ENCODE peak calls at places on chromosomes 1 and 21, in six cellular contexts. Z, F, U, K, J and O are unnamed samples.

GRCh38 chr1:71717186-71717585 is 565.2 kb downstream of the NEGR1 start:
- DNase-seq in J (no peak), U (no peak), Z (peak), F (no peak), K (no peak), O (no peak)

GRCh38 chr21:46215436-46216131 is 13.0 kb downstream of the LSS start:
- DNase-seq in U (no peak), K (no peak), J (no peak), Z (no peak), F (no peak), O (no peak)

GRCh38 chr1:213714645-213715044 is 273.1 kb upstream of the PROX1 start:
- DNase-seq in F (peak), K (no peak), J (no peak), Z (no peak), U (no peak), O (no peak)

GRCh38 chr21:27805696-27806095 is 838.8 kb upstream of the ADAMTS5 start:
- DNase-seq in Z (no peak), F (no peak), U (no peak), J (no peak), K (no peak), O (no peak)

GRCh38 chr1:206023682-206024081 is at the start of gene CTSE:
- DNase-seq in U (no peak), Z (no peak), J (no peak), F (no peak), K (no peak), O (no peak)

GRCh38 chr1:245575710-245576109 is 420.9 kb downstream of the KIF26B start:
- DNase-seq in F (no peak), U (no peak), K (no peak), J (no peak), Z (no peak), O (no peak)

GRCh38 chr1:6348511-6349191 is 44.9 kb downstream of the ACOT7 start:
- DNase-seq in Z (no peak), F (no peak), J (no peak), U (no peak), K (no peak), O (no peak)

GRCh38 chr1:186188736-186189135 is 186.3 kb downstream of the TPR start:
- DNase-seq in K (no peak), F (no peak), J (no peak), Z (peak), U (no peak), O (no peak)

GRCh38 chr1:62508187-62508758 is 71.4 kb downstream of the USP1 start:
- DNase-seq in J (no peak), U (peak), F (no peak), K (peak), Z (peak), O (peak)

GRCh38 chr1:164648211-164649080 is 89.5 kb downstream of the PBX1 start:
- DNase-seq in Z (no peak), J (no peak), K (no peak), F (no peak), U (no peak), O (no peak)

GRCh38 chr1:230077436-230078221 is 10.6 kb downstream of the GALNT2 start:
- DNase-seq in K (no peak), Z (peak), J (no peak), U (no peak), F (no peak), O (no peak)

GRCh38 chr1:165630629-165631402 is at the start of gene MGST3:
- DNase-seq in Z (peak), K (peak), F (peak), J (peak), U (peak), O (peak)

GRCh38 chr1:228219245-228219961 is 11.6 kb downstream of the OBSCN start:
- DNase-seq in U (no peak), F (no peak), Z (no peak), K (no peak), J (no peak), O (no peak)

GRCh38 chr1:153727463-153728304 is at the start of gene INTS3:
- DNase-seq in F (peak), J (peak), U (peak), K (peak), Z (peak), O (peak)
- TF ChIP-seq CTCF in F (no peak), J (no peak), U (no peak), K (peak), Z (no peak), O (no peak)

DNA sequence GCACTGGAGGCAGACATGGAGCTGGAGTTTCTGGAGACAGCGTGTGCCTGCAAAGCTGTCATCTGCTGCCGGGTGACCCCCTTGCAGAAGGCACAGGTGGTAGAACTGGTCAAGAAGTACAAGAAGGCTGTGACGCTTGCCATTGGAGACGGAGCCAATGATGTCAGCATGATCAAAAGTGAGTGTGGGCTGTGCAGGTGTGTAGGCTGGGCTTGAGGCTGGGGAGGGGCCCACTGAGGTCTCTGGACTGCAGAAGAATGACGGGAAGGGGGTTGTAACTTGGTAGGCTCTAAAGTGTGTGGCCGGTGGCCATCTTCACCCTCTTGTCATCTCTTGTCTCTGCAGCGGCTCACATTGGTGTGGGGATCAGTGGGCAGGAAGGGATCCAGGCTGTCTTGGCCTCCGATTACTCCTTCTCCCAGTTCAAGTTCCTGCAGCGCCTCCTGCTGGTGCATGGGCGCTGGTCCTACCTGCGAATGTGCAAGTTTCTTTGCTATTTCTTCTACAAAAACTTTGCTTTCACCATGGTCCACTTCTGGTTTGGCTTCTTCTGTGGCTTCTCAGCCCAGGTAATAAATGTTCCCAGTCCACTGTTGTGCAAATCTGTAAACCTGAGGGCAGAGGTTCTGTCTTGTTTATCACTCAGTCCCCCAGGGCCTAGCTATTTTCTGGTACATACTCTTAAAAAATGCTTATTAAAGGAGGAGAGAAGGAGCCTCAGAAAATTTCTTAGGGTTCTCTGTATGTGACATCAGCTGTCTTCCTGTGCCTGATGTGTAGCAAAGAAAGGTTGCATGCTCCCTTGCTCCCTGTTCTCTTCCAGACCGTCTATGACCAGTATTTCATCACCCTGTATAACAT is 19.9 kb downstream of the ATP8B2 start:
- DNase-seq in K (no peak), U (peak), J (peak), Z (peak), F (peak), O (no peak)
- TF ChIP-seq CTCF in K (peak), U (peak), J (peak), Z (peak), F (peak), O (peak)

GRCh38 chr1:208841396-208841795 is 597.2 kb upstream of the PLXNA2 start:
- DNase-seq in K (no peak), Z (no peak), F (no peak), U (no peak), J (no peak), O (no peak)

GRCh38 chr1:208835082-208835467 is 590.9 kb upstream of the PLXNA2 start:
- DNase-seq in J (no peak), U (no peak), F (no peak), K (no peak), Z (no peak), O (no peak)

GRCh38 chr1:208835781-208836180 is 591.6 kb upstream of the PLXNA2 start:
- DNase-seq in Z (no peak), K (no peak), J (no peak), U (no peak), F (no peak), O (no peak)

GRCh38 chr1:208834346-208835081 is 590.3 kb upstream of the PLXNA2 start:
- DNase-seq in F (no peak), U (no peak), J (no peak), Z (peak), K (peak), O (no peak)

GRCh38 chr1:208837242-208837641 is 593.1 kb upstream of the PLXNA2 start:
- DNase-seq in F (no peak), K (no peak), U (no peak), Z (no peak), J (no peak), O (no peak)
- TF ChIP-seq CTCF in F (no peak), K (no peak), U (no peak), Z (no peak), J (no peak), O (no peak)

DNA sequence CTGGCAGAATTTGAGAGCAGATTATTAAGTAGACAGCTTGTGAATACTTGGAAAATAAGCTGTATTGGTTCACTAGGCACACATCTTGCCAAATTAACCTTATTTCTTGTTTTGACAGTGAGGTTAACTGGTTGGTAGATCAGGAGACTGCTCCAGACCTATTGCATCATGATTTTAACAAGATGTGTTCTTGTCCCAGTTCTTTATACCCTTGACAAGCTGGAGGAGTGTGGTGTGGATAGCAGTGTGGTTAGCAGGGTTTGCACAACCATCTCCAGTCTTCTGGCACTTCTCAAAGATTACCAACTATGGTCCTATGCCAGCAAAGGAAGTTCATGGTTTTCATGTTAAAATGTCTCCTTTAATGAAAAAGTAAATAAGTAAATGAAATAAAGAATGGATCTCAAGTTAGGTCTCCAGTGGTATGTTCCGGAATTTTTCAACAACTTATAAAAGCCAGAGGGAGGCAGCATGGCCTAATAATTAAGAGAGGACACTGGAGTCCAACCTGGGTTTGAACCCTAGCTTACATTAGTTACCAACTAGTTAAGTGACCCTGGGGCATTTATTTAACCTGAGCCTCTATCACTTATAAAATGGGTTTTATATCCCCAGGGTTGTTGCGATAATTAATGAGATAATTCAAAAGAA is 34.1 kb downstream of the DDX20 start:
- DNase-seq in J (no peak), F (no peak), U (no peak), Z (peak), K (peak), O (peak)
- TF ChIP-seq CTCF in J (peak), F (no peak), U (no peak), Z (no peak), K (no peak), O (no peak)

GRCh38 chr1:156608981-156609380 is 7.7 kb upstream of the GPATCH4 start:
- DNase-seq in K (no peak), F (peak), Z (peak), U (peak), J (no peak), O (no peak)
- TF ChIP-seq CTCF in K (peak), F (peak), Z (peak), U (peak), J (peak), O (peak)

GRCh38 chr1:247115141-247115510 is 11.0 kb upstream of the ZNF669 start:
- DNase-seq in K (no peak), Z (no peak), U (no peak), J (no peak), F (no peak), O (no peak)

GRCh38 chr1:247115545-247115944 is 11.4 kb upstream of the ZNF669 start:
- DNase-seq in J (no peak), Z (no peak), U (no peak), K (no peak), F (no peak), O (no peak)

GRCh38 chr1:247121382-247121781 is 17.2 kb upstream of the ZNF669 start:
- DNase-seq in U (no peak), Z (no peak), F (no peak), K (no peak), J (no peak), O (no peak)

GRCh38 chr1:247119600-247120407 is 15.6 kb upstream of the ZNF669 start:
- DNase-seq in J (no peak), Z (no peak), U (no peak), K (no peak), F (no peak), O (no peak)

DNA sequence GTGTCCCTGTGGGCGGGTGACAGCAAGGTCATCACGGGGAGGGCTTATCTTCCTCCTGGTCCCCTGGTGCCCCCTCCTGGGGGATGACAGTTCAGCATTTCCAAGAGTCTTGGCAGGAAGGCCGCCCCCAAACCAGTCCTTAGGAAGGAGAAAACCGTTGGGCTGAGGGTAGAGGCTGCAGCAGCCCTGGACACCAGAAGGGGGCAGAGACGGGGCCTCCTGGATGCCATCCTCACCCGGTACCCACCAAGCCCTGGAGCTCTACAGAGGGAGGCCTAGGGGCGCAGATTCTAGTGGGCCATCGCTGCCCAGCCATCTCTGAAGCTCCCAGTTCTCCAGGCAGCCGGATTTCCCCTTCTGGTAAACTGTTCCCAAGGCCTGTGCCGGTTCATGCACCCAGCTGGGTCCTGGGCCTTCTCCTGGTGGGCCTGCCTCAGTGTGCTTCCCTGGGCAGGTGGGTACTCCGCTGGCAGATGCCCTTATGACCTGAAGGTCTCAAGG is 14.8 kb upstream of the ZNF669 start:
- DNase-seq in U (peak), F (peak), K (no peak), Z (peak), J (no peak), O (no peak)
- TF ChIP-seq CTCF in U (no peak), F (peak), K (peak), Z (no peak), J (no peak), O (no peak)

DNA sequence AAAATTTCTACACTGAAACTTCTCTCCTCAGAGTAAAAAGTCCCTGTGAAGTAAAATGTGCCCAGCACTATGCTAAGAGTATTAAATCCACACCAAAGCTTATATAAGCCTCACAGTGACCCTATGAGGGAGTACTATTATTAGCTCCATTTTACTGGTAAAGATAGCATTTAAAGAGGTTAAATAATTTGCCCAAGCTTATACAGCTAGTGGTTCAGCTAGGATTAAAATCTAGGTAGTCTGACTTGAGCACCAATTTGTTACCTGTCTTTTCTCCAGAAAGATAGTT is 12.3 kb downstream of the AKIRIN1 start:
- DNase-seq in K (no peak), U (no peak), F (no peak), J (no peak), Z (no peak), O (no peak)
- TF ChIP-seq CTCF in K (no peak), U (no peak), F (no peak), J (no peak), Z (no peak), O (no peak)

DNA sequence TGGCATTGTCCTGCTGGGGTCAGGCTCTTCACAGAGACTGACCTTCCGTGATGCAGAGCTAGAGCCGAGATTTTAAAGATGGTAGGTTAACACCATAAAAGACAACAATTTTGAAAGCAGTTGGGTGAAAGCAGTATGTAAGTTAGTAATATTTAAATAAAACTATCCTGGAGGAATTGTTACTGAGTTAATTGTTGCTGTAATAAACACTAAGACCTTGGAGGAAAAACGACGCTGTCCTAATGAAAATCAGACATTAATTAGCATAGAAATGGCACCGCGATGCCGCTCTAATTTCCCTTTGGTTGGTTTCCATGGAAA is 662 bp upstream of the ANP32E start:
- DNase-seq in K (no peak), U (no peak), J (no peak), Z (no peak), F (no peak), O (no peak)
- TF ChIP-seq CTCF in K (no peak), U (no peak), J (no peak), Z (no peak), F (no peak), O (no peak)

DNA sequence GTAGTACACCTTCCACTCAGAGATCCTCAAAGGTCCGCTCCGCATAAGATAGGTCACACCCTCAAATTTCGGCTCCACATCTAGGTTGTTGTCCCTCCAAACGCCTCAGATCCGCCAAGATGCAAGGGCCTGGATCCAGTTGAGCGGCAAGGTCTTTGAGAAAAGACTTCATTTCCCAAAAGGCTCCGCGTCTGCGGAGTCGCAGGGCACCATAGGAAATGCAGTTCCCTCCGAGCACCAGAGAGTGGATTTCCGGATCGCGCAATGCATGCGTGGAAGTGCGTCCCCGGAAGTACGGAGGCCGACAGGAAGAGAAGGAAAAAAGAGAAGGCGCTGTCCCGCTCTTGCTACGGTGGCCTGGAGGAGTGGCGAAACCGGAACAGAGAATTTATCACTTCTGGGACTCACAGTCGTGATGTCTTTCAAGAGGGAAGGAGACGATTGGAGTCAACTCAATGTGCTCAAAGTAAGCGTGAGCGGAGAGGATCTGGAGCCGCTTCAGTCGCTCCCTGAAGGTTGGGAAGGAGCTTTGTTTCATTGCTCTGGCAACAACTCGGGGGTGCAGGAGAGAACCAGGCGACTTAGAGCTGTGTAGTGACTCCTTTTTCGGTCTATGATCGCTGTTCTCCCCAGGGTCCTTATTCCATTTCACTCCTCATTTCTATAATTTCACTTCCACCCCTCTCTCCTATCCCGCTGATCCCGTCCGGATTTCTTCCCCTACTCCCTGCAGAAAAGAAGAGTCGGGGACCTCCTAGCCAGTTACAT is at the start of the genes LYSMD1 and SCNM1:
- DNase-seq in J (peak), F (peak), Z (peak), K (peak), U (peak), O (peak)
- TF ChIP-seq CTCF in J (no peak), F (no peak), Z (no peak), K (no peak), U (no peak), O (no peak)

GRCh38 chr1:28756846-28757245 is 20.1 kb downstream of the YTHDF2 start:
- DNase-seq in J (no peak), U (no peak), K (no peak), Z (no peak), F (no peak), O (no peak)
- TF ChIP-seq CTCF in J (no peak), U (no peak), K (peak), Z (peak), F (no peak), O (peak)